ENCODE peak calls at places on chromosomes 11 and 22, in nine cellular contexts. B is M059J; H is ACHN; V is left lung; A is effector CD8-positive, alpha-beta T cell; W is left colon; L is lung microvascular endothelial cell; C is fibroblast of gingiva; Z is myocyte. R is an unnamed sample.

GRCh38 chr11:64685536-64685935 is 37.5 kb downstream of the NRXN2 start:
- DNase-seq in B (no peak), H (no peak), V (no peak), A (no peak), W (no peak), L (no peak), C (no peak), Z (no peak), R (no peak)

GRCh38 chr11:68810164-68810563 is 31.6 kb downstream of the CPT1A start:
- DNase-seq in B (peak; percentile 21), H (no peak), V (no peak), A (no peak), W (peak; percentile 81), L (no peak), C (no peak), Z (peak; percentile 74), R (no peak)

GRCh38 chr22:37638351-37639069 is 959 bp upstream of the SH3BP1 start:
- DNase-seq in B (no peak), H (no peak), V (no peak), A (no peak), W (peak; percentile 78), L (no peak), C (no peak), Z (no peak), R (no peak)

GRCh38 chr22:44759430-44760310 is 7.3 kb downstream of the ARHGAP8 start:
- DNase-seq in B (no peak), H (no peak), V (no peak), A (no peak), W (peak; percentile 50), L (no peak), C (no peak), Z (no peak), R (no peak)

GRCh38 chr11:39806652-39807051 is 1652.8 kb downstream of the LRRC4C start:
- DNase-seq in B (peak; percentile 8), H (peak; percentile 7), V (no peak), A (no peak), W (no peak), L (no peak), C (no peak), Z (no peak), R (no peak)

GRCh38 chr11:9688716-9689511 is 25.0 kb downstream of the SWAP70 start:
- DNase-seq in B (peak; percentile 90), H (peak; percentile 55), V (no peak), A (no peak), W (no peak), L (peak; percentile 96), C (peak; percentile 65), Z (peak; percentile 63), R (peak; percentile 40)

GRCh38 chr11:5522308-5522707 is 5.8 kb upstream of the UBQLNL start:
- DNase-seq in B (peak; percentile 37), H (no peak), V (no peak), A (no peak), W (no peak), L (no peak), C (no peak), Z (no peak), R (no peak)

GRCh38 chr11:19561011-19561410 is 151.6 kb upstream of the NAV2 start:
- DNase-seq in B (peak; percentile 60), H (peak; percentile 17), V (no peak), A (no peak), W (no peak), L (peak; percentile 87), C (no peak), Z (peak; percentile 35), R (no peak)

GRCh38 chr22:19239464-19239863 is 52.1 kb downstream of the CLTCL1 start:
- DNase-seq in B (no peak), H (no peak), V (no peak), A (no peak), W (no peak), L (no peak), C (no peak), Z (no peak), R (no peak)

GRCh38 chr11:120339394-120339890 is 3.2 kb downstream of the ARHGEF12 start:
- DNase-seq in B (peak; percentile 50), H (peak; percentile 31), V (no peak), A (no peak), W (peak; percentile 23), L (peak; percentile 49), C (no peak), Z (peak; percentile 89), R (no peak)

GRCh38 chr11:67373916-67374570 is 645 bp upstream of the CLCF1 start:
- DNase-seq in B (peak; percentile 99), H (peak; percentile 99), V (peak; percentile 92), A (peak; percentile 23), W (peak; percentile 82), L (peak; percentile 80), C (peak; percentile 99), Z (peak; percentile 93), R (peak; percentile 82)

GRCh38 chr11:18727499-18728236 is 1.7 kb upstream of the IGSF22 start:
- DNase-seq in B (peak; percentile 20), H (peak; percentile 30), V (no peak), A (peak; percentile 26), W (peak; percentile 40), L (peak; percentile 25), C (no peak), Z (peak; percentile 89), R (no peak)

GRCh38 chr11:64725601-64726139 is 2.7 kb upstream of the NRXN2 start:
- DNase-seq in B (no peak), H (no peak), V (no peak), A (no peak), W (no peak), L (no peak), C (no peak), Z (no peak), R (no peak)

GRCh38 chr22:17562906-17563870 is at the start of gene SLC25A18:
- DNase-seq in B (no peak), H (no peak), V (no peak), A (no peak), W (no peak), L (no peak), C (peak; percentile 14), Z (peak; percentile 62), R (no peak)

GRCh38 chr22:31995046-31995445 is 48.0 kb upstream of the SLC5A1 start:
- DNase-seq in B (no peak), H (peak; percentile 16), V (no peak), A (no peak), W (no peak), L (no peak), C (no peak), Z (no peak), R (no peak)

GRCh38 chr22:19641254-19641982 is 72.9 kb upstream of the SEPTIN5 start:
- DNase-seq in B (no peak), H (no peak), V (no peak), A (no peak), W (peak; percentile 27), L (peak; percentile 11), C (no peak), Z (no peak), R (no peak)

GRCh38 chr11:113874920-113875413 is 405 bp downstream of the USP28 start:
- DNase-seq in B (peak; percentile 50), H (no peak), V (no peak), A (peak; percentile 44), W (no peak), L (no peak), C (peak; percentile 6), Z (peak; percentile 43), R (no peak)